ENCODE peak calls at places on chromosomes 13 and 19, in seven cellular contexts. One of them, this sample, is unnamed.

GRCh38 chr19:4183967-4184717 is 1.7 kb downstream of the ANKRD24 start:
- DNase-seq in sciatic nerve: no peak
- DNase-seq in stimulated activated CD4-positive, alpha-beta T cell treated with anti-CD3 and anti-CD28 coated beads, TNF-alpha, amount 100 ng/mL, for 24 hours: no peak
- DNase-seq in AG09319: no peak
- DNase-seq in SHP77: peak; percentile 22
- DNase-seq in NCI-H2029: peak; percentile 30
- DNase-seq in GM03348: no peak
- DNase-seq in this sample: peak; percentile 6

GRCh38 chr13:79352107-79352506 is 53.9 kb downstream of the RBM26 start:
- DNase-seq in stimulated activated CD4-positive, alpha-beta T cell treated with anti-CD3 and anti-CD28 coated beads, TNF-alpha, amount 100 ng/mL, for 24 hours: no peak
- DNase-seq in AG09319: no peak
- DNase-seq in SHP77: no peak
- DNase-seq in sciatic nerve: no peak
- DNase-seq in GM03348: no peak
- DNase-seq in NCI-H2029: no peak
- DNase-seq in this sample: no peak

GRCh38 chr13:110212529-110212928 is 94.4 kb downstream of the COL4A1 start:
- DNase-seq in sciatic nerve: no peak
- DNase-seq in AG09319: no peak
- DNase-seq in NCI-H2029: no peak
- DNase-seq in SHP77: no peak
- DNase-seq in stimulated activated CD4-positive, alpha-beta T cell treated with anti-CD3 and anti-CD28 coated beads, TNF-alpha, amount 100 ng/mL, for 24 hours: no peak
- DNase-seq in GM03348: no peak
- DNase-seq in this sample: no peak

GRCh38 chr19:29675120-29675649 is 9.9 kb downstream of the PLEKHF1 start:
- DNase-seq in NCI-H2029: no peak
- DNase-seq in sciatic nerve: no peak
- DNase-seq in GM03348: no peak
- DNase-seq in stimulated activated CD4-positive, alpha-beta T cell treated with anti-CD3 and anti-CD28 coated beads, TNF-alpha, amount 100 ng/mL, for 24 hours: no peak
- DNase-seq in AG09319: no peak
- DNase-seq in SHP77: no peak
- DNase-seq in this sample: no peak

GRCh38 chr19:16018106-16018755 is 58.1 kb upstream of the TPM4 start:
- DNase-seq in GM03348: no peak
- DNase-seq in SHP77: no peak
- DNase-seq in stimulated activated CD4-positive, alpha-beta T cell treated with anti-CD3 and anti-CD28 coated beads, TNF-alpha, amount 100 ng/mL, for 24 hours: no peak
- DNase-seq in NCI-H2029: no peak
- DNase-seq in AG09319: no peak
- DNase-seq in sciatic nerve: peak; percentile 41
- DNase-seq in this sample: no peak

GRCh38 chr13:114166381-114167131 is 12.5 kb upstream of the CFAP97D2 start:
- DNase-seq in stimulated activated CD4-positive, alpha-beta T cell treated with anti-CD3 and anti-CD28 coated beads, TNF-alpha, amount 100 ng/mL, for 24 hours: no peak
- DNase-seq in sciatic nerve: no peak
- DNase-seq in NCI-H2029: peak; percentile 5
- DNase-seq in SHP77: peak; percentile 21
- DNase-seq in GM03348: peak; percentile 50
- DNase-seq in AG09319: no peak
- DNase-seq in this sample: no peak

GRCh38 chr19:12881172-12881808 is at the start of gene DNASE2:
- DNase-seq in AG09319: peak; percentile 76
- DNase-seq in stimulated activated CD4-positive, alpha-beta T cell treated with anti-CD3 and anti-CD28 coated beads, TNF-alpha, amount 100 ng/mL, for 24 hours: peak; percentile 82
- DNase-seq in sciatic nerve: peak; percentile 97
- DNase-seq in SHP77: peak; percentile 96
- DNase-seq in GM03348: peak; percentile 99
- DNase-seq in NCI-H2029: peak; percentile 95
- DNase-seq in this sample: peak; percentile 83

GRCh38 chr13:26727633-26728032 is 33.0 kb downstream of the GPR12 start:
- DNase-seq in SHP77: no peak
- DNase-seq in NCI-H2029: no peak
- DNase-seq in AG09319: no peak
- DNase-seq in GM03348: no peak
- DNase-seq in sciatic nerve: no peak
- DNase-seq in stimulated activated CD4-positive, alpha-beta T cell treated with anti-CD3 and anti-CD28 coated beads, TNF-alpha, amount 100 ng/mL, for 24 hours: no peak
- DNase-seq in this sample: no peak

GRCh38 chr13:73602295-73602694 is 531.9 kb downstream of the KLF12 start:
- DNase-seq in GM03348: no peak
- DNase-seq in SHP77: no peak
- DNase-seq in AG09319: no peak
- DNase-seq in stimulated activated CD4-positive, alpha-beta T cell treated with anti-CD3 and anti-CD28 coated beads, TNF-alpha, amount 100 ng/mL, for 24 hours: no peak
- DNase-seq in sciatic nerve: no peak
- DNase-seq in NCI-H2029: no peak
- DNase-seq in this sample: no peak

GRCh38 chr13:110339263-110339662 is 32.2 kb downstream of the COL4A2 start:
- DNase-seq in NCI-H2029: no peak
- DNase-seq in sciatic nerve: no peak
- DNase-seq in SHP77: no peak
- DNase-seq in AG09319: no peak
- DNase-seq in GM03348: no peak
- DNase-seq in stimulated activated CD4-positive, alpha-beta T cell treated with anti-CD3 and anti-CD28 coated beads, TNF-alpha, amount 100 ng/mL, for 24 hours: no peak
- DNase-seq in this sample: no peak